ENCODE peak calls at places on chromosome 1, in nine cellular contexts. G is PC-3, A is MM.1S, H is GM23248, F is hepatocyte, U is GM23338, Q is neural progenitor cell, Z is HCT116, R is SK-N-SH. C is an unnamed sample.

GRCh38 chr1:208069317-208069716 is 158.4 kb upstream of the CD34 start:
- DNase-seq in G (no peak), A (no peak), H (no peak), F (no peak), U (no peak), Q (no peak), Z (no peak), R (peak), C (no peak)

GRCh38 chr1:100277866-100278265 is 11.8 kb downstream of the RTCA start:
- DNase-seq in G (no peak), A (peak), H (peak), F (no peak), U (no peak), Q (no peak), Z (no peak), R (no peak), C (peak)

GRCh38 chr1:160629286-160630210 is 17.3 kb downstream of the SLAMF1 start:
- DNase-seq in G (no peak), A (peak), H (no peak), F (peak), U (no peak), Q (no peak), Z (no peak), R (no peak), C (no peak)

GRCh38 chr1:231508497-231508896 is 20.0 kb upstream of the TSNAX start:
- DNase-seq in G (no peak), A (no peak), H (no peak), F (no peak), U (no peak), Q (no peak), Z (no peak), R (no peak), C (no peak)

GRCh38 chr1:12202577-12202976 is 27.3 kb upstream of the VPS13D start:
- DNase-seq in G (no peak), A (no peak), H (no peak), F (no peak), U (no peak), Q (no peak), Z (no peak), R (no peak), C (no peak)

GRCh38 chr1:16385659-16386453 is 18.8 kb downstream of the SZRD1 start:
- DNase-seq in G (no peak), A (no peak), H (no peak), F (no peak), U (peak), Q (no peak), Z (no peak), R (no peak), C (no peak)

GRCh38 chr1:212749924-212750535 is 41.5 kb downstream of the NSL1 start:
- DNase-seq in G (peak), A (peak), H (peak), F (peak), U (peak), Q (peak), Z (peak), R (peak), C (peak)

GRCh38 chr1:149942207-149942606 is 5.5 kb upstream of the MTMR11 start:
- DNase-seq in G (no peak), A (no peak), H (no peak), F (peak), U (peak), Q (peak), Z (no peak), R (peak), C (no peak)

GRCh38 chr1:9248341-9249262 is 14.0 kb downstream of the H6PD start:
- DNase-seq in G (no peak), A (no peak), H (no peak), F (no peak), U (no peak), Q (no peak), Z (no peak), R (no peak), C (no peak)

GRCh38 chr1:9249263-9249533 is 14.6 kb downstream of the H6PD start:
- DNase-seq in G (no peak), A (no peak), H (no peak), F (no peak), U (no peak), Q (no peak), Z (no peak), R (no peak), C (no peak)

GRCh38 chr1:9250336-9250585 is 15.7 kb downstream of the H6PD start:
- DNase-seq in G (no peak), A (no peak), H (no peak), F (no peak), U (no peak), Q (no peak), Z (no peak), R (no peak), C (no peak)

GRCh38 chr1:9250586-9251381 is 16.2 kb downstream of the H6PD start:
- DNase-seq in G (no peak), A (no peak), H (no peak), F (no peak), U (peak), Q (no peak), Z (no peak), R (no peak), C (no peak)

GRCh38 chr1:9249534-9250335 is 15.2 kb downstream of the H6PD start:
- DNase-seq in G (peak), A (peak), H (peak), F (peak), U (peak), Q (peak), Z (no peak), R (peak), C (peak)
- TF ChIP-seq EZH2phosphoT487 in G (no peak), A (no peak), H (no peak), F (no peak), U (no peak), Q (no peak), Z (no peak), R (no peak), C (no peak)

DNA sequence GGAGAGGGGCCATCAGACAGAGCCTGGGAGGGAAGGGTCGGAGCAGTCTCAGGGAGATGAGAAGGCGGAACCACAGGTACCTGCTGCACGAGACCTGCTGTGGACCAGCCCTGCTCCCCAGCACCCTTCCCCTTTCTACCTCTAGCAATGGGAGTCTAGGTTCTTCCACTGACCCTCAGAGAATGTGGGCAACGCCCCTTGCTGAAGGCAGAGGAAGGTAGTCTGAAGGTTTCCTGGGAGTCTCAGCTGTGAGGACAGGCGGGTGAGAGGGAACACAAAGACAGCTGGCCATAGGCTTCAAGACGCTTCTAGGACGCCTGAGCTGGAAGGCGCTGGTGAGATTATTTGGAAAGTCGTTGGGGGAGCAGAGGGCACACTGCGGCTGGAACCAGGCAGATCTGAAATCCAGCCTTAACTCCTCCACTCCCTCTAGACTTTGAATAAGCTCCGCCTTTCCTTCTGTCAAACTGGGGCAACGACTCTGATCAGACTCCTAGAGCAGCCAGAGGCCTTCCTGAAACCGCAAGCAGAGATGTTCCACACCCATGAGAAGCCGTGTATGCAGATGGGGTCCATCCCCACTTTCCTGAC is 18.1 kb downstream of the SLC45A3 start:
- DNase-seq in G (no peak), A (no peak), H (no peak), F (no peak), U (no peak), Q (no peak), Z (no peak), R (no peak), C (no peak)
- H3K4me3 ChIP-seq in G (no peak), A (no peak), H (no peak), F (no peak), U (no peak), Q (no peak), Z (no peak), R (no peak), C (no peak)

DNA sequence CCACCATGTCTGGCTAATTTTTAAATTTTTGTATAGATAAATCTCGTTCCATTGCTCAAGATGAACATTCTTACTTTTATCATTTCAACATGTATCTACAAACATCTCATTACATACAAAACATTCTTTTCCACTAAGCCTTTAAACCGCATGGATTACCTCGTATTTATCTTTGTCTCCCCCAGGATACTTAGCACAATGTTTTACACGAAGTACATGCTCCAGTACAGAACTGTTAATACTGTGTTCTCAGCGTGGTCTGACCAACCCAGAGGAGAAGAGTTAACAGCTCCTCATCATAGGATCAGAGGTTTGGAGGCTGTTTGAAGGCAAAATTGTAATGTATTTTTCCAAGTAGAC is 7.4 kb downstream of the PIK3C2B start:
- DNase-seq in G (no peak), A (no peak), H (no peak), F (no peak), U (no peak), Q (no peak), Z (no peak), R (no peak), C (no peak)
- TF ChIP-seq EZH2phosphoT487 in G (no peak), A (no peak), H (no peak), F (no peak), U (no peak), Q (no peak), Z (no peak), R (no peak), C (no peak)

GRCh38 chr1:1206376-1207253 is at the start of gene TNFRSF18:
- DNase-seq in G (peak), A (no peak), H (peak), F (no peak), U (peak), Q (peak), Z (peak), R (peak), C (no peak)
- H3K4me3 ChIP-seq in G (peak), A (no peak), H (peak), F (no peak), U (peak), Q (peak), Z (peak), R (no peak), C (no peak)

DNA sequence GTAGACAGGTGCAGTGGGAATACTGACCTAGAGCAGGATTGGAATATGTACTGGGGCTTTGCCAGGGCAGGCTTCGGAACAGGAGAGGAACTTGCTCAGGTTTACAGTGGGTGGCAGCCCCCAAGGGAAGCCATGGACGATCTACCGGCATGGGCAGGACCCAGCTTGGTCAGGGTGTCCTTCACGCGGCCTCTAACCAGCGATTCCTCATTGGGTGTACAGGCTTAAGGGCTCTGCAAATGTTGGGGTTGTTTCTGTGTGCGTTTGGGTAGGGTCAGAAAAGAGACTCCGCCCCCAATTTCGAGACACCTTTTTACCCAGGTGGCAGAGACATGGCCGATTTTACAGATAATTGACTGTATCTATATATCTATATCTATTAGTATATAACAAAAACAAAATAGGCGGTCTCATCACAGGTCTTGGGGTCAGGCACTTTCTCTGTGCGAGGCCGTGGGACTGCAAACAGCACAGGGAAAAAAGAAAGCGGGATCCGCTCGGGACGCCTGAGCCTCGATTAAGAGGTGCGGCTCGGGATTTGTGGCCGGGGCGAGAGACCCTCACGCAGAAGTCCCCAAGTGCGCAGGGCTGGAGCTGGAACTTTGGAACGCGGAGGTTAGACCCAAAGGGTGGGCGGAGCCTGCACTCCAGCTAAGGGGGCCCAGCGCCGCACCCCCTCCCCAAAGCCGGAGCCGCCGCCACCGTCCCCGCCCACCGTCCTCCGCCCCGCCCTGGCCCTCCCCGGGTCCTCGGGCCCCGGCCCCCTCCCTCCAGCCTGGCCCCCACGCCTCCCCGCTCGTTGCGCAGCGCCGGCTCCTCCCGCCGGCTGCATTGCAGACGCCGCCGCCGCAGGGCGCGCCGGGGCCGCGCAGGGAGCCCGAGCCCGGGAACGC is 67.5 kb upstream of the VAMP3 start:
- DNase-seq in G (no peak), A (no peak), H (no peak), F (peak), U (peak), Q (peak), Z (no peak), R (peak), C (no peak)
- TF ChIP-seq EZH2phosphoT487 in G (no peak), A (no peak), H (no peak), F (no peak), U (no peak), Q (no peak), Z (no peak), R (no peak), C (no peak)

C was measured in OCI-LY7.